ENCODE peak calls at places on chromosomes 12 and 14, in four cellular contexts. U is choroid plexus epithelial cell, X is body of pancreas, O is testis. P is an unnamed sample.

GRCh38 chr12:27549231-27549800 is 25.3 kb downstream of the PPFIBP1 start:
- DNase-seq in U (peak), X (no peak), O (no peak), P (no peak)

GRCh38 chr14:54981698-54982097 is 45.2 kb downstream of the WDHD1 start:
- DNase-seq in U (peak), X (no peak), O (no peak), P (no peak)

GRCh38 chr14:61609885-61610284 is 85.4 kb upstream of the HIF1A start:
- DNase-seq in U (peak), X (no peak), O (no peak), P (no peak)

GRCh38 chr12:60539592-60539991 is 943.8 kb downstream of the SLC16A7 start:
- DNase-seq in U (peak), X (no peak), O (peak), P (no peak)

GRCh38 chr14:85319998-85320397 is 209.9 kb upstream of the FLRT2 start:
- DNase-seq in U (peak), X (no peak), O (no peak), P (no peak)

GRCh38 chr12:100857971-100858370 is 63.4 kb downstream of the ANO4 start:
- DNase-seq in U (peak), X (no peak), O (no peak), P (no peak)

GRCh38 chr14:36091096-36091495 is 85.4 kb downstream of the PTCSC3 start:
- DNase-seq in U (peak), X (peak), O (no peak), P (peak)

GRCh38 chr12:27436029-27436428 is 10.5 kb upstream of the SMCO2 start:
- DNase-seq in U (no peak), X (no peak), O (no peak), P (no peak)

GRCh38 chr12:123937707-123938600 is 34.7 kb downstream of the CCDC92 start:
- DNase-seq in U (peak), X (no peak), O (no peak), P (no peak)

GRCh38 chr12:6326316-6326959 is 15.4 kb downstream of the TNFRSF1A start:
- DNase-seq in U (peak), X (no peak), O (peak), P (peak)

GRCh38 chr12:111942557-111942956 is 70.4 kb downstream of the TMEM116 start:
- DNase-seq in U (peak), X (peak), O (no peak), P (peak)

GRCh38 chr12:109900752-109901580 is 892 bp downstream of the TCHP start:
- DNase-seq in U (peak), X (no peak), O (no peak), P (no peak)

GRCh38 chr14:32468955-32469354 is 139.9 kb downstream of the AKAP6 start:
- DNase-seq in U (peak), X (peak), O (no peak), P (no peak)

GRCh38 chr12:123896786-123897185 is 75.8 kb downstream of the CCDC92 start:
- DNase-seq in U (no peak), X (no peak), O (no peak), P (no peak)

DNA sequence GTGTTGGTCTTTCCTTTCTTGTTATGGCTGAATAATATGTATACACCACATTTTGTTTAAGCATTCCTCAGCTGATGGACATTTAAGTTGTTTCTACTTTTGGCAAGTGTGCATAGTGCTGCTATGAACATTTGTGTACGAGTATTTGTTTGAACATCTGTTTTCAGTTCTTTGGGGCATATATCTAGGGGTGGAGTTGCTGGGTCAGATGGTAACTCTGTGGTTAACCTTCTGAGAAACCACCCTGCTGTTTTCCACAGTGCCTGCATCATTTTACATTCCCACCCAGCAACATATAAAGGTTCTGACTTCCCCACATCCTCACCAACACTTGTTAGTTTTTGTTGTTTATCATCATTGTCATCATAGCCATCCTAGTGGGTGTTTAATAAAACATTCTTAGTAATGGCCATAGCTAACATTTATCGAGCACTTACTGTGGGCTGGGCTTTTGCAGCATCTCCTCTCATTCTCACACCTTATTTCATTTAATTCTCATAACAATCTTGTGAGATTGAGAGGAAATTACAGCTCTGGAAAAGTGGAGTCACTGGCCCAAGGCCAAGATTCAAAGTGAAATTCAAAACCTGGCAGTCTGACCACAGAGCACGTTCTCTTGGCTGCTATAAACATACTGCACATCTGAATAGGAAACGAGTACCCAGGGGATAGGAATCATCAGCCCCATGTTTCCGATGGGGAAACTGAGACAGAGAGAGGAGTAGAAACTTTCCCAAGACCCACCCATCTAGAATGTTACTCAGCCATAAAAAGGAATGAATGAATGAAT is 193.6 kb downstream of the KSR2 start:
- DNase-seq in U (no peak), X (no peak), O (no peak), P (no peak)
- TF ChIP-seq CTCF in U (no peak), X (no peak), O (no peak), P (no peak)

GRCh38 chr12:7374423-7375144 is 69.4 kb downstream of the CD163L1 start:
- DNase-seq in U (peak), X (peak), O (peak), P (peak)
- TF ChIP-seq CTCF in U (peak), X (peak), O (no peak), P (peak)

GRCh38 chr12:5096241-5096880 is 52.7 kb downstream of the KCNA5 start:
- DNase-seq in U (peak), X (no peak), O (no peak), P (no peak)
- TF ChIP-seq CTCF in U (no peak), X (no peak), O (no peak), P (no peak)

DNA sequence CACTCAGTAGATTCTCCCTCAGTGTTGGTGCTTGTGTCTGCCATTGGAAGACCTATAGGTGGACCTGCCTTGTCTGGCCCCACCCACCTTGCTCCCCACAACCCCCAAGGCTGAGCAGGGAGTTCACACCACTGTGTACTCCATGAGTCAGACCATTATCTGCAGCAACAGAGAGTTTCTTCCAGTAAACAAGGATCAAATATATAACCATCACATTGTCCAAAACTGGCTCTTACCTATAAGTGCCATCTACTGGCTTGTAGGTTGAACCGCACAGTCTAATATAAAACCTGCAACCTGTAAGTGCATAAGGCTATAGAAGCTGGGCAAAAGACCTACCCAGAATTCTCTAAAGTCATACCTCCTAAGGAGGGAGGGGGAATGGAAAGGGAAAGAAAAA is 7.9 kb downstream of the TAS2R13 start:
- DNase-seq in U (peak), X (no peak), O (no peak), P (no peak)
- TF ChIP-seq CTCF in U (peak), X (no peak), O (no peak), P (no peak)

GRCh38 chr14:91155626-91156089 is 41.8 kb downstream of the DGLUCY start:
- DNase-seq in U (no peak), X (no peak), O (no peak), P (no peak)

GRCh38 chr14:91163316-91163715 is 49.4 kb downstream of the DGLUCY start:
- DNase-seq in U (no peak), X (peak), O (peak), P (no peak)

GRCh38 chr14:91159182-91159581 is 45.3 kb downstream of the DGLUCY start:
- DNase-seq in U (no peak), X (no peak), O (no peak), P (no peak)

GRCh38 chr14:91158091-91158790 is 44.4 kb downstream of the DGLUCY start:
- DNase-seq in U (no peak), X (peak), O (peak), P (no peak)

GRCh38 chr14:91159906-91160305 is 46.0 kb downstream of the DGLUCY start:
- DNase-seq in U (no peak), X (no peak), O (no peak), P (no peak)
- TF ChIP-seq CTCF in U (no peak), X (no peak), O (no peak), P (no peak)

DNA sequence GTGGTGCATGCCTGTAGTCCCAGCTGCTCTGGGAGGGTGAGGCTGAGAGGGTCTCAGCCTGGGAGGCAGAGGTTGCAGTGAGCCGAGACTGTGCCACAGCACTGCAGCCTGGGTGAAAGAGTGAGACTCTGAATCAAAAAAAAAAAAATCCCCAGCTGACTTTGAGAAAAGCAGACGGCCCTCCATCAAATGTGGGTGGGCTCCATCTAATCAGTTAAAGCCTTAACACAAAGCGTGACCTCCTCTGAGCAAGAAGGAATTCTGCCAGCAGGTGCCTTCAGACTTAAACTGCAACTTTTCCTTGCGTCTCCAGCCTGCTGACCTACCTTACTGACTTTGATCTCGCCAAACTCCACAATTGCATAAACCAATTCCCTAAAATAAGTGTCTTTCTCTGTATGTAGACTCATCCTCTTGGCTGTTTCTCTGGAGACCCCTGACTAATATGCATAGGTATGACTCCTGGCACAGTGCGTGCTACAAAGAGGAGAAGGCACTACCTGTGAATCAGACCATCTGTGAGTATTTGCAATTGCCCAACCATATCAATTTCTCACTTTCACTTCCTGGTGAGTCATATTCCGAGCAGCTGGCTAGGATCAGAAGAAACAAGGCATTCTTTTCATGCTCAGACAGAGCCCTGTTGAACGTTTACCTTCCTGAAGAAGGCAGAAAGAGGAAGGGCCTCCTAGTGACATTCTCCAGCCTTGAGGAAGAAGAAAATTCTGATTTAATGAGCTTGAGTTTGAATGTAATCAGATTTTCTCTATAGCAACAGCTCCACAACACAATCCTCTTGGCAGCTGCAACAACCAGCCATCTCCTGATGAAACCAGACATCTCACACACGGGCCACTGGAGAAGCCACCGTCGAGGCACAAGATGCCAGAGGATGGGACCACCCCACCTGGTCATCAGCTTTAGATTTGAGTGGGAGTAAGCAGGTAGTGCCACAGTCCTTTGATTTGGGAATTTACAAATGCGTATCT is 54.3 kb downstream of the CLMN start:
- DNase-seq in U (peak), X (peak), O (peak), P (peak)
- TF ChIP-seq CTCF in U (no peak), X (no peak), O (no peak), P (no peak)

GRCh38 chr14:21572604-21573003 is 7.3 kb downstream of the OR10G3 start:
- DNase-seq in U (no peak), X (no peak), O (no peak), P (no peak)
- TF ChIP-seq CTCF in U (no peak), X (no peak), O (no peak), P (no peak)

DNA sequence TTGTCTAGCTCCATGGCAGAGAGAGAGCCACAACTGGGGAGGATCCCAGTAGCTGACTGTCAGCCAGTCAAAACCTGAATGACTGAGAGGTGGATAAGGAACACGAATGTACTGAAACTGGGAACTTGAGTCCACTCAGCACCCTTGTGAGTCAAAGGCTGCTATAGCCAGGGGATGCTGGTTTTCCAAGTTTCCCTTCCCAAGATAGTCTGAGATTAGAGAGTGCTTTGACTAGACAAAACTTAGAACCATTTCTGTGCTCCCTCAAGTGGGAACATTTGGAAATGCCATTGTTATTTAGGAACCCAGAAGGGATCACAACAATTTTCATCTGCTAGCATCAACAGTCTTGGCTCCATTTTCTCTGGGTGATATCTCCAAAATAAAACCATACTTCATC is 4.0 kb downstream of the PRKAG1 start:
- DNase-seq in U (peak), X (no peak), O (no peak), P (no peak)
- TF ChIP-seq CTCF in U (peak), X (no peak), O (no peak), P (no peak)

GRCh38 chr12:74552201-74552600 is 14.6 kb downstream of the ATXN7L3B start:
- DNase-seq in U (peak), X (no peak), O (no peak), P (no peak)
- TF ChIP-seq CTCF in U (peak), X (no peak), O (no peak), P (no peak)